ENCODE peak calls at places on chromosomes 11 and 22, in seven cellular contexts. W, F, Y, J, P, Q and T are unnamed samples.
A peak's percentile ranks its signal among the peaks of the same experiment; 100 is the strongest.

GRCh38 chr11:65894034-65894591 is 3.6 kb downstream of the CCDC85B start:
- DNase-seq in J (peak; percentile 38), Y (no peak), F (no peak), W (no peak), P (no peak), Q (no peak), T (peak; percentile 47)

GRCh38 chr11:65558002-65558784 is at the start of gene LTBP3:
- DNase-seq in P (peak; percentile 91), W (peak; percentile 96), J (no peak), F (no peak), Q (peak; percentile 94), Y (no peak), T (no peak)

GRCh38 chr11:27213232-27213660 is 149.8 kb downstream of the CCDC34 start:
- DNase-seq in J (no peak), W (peak; percentile 95), F (no peak), Q (peak; percentile 86), P (peak; percentile 92), Y (no peak), T (no peak)

GRCh38 chr11:96257972-96258951 is 84.7 kb downstream of the MAML2 start:
- DNase-seq in Q (peak; percentile 65), P (peak; percentile 59), W (no peak), Y (no peak), F (peak; percentile 12), J (peak; percentile 37), T (peak; percentile 72)

GRCh38 chr11:111429066-111429506 is 50.0 kb upstream of the POU2AF1 start:
- DNase-seq in Y (peak; percentile 17), J (peak; percentile 51), Q (peak; percentile 81), F (no peak), W (peak; percentile 20), P (no peak), T (peak; percentile 33)

GRCh38 chr22:29040385-29041275 is 21.0 kb downstream of the C22orf31 start:
- DNase-seq in W (peak; percentile 95), J (peak; percentile 36), P (peak; percentile 83), Q (peak; percentile 95), F (peak; percentile 44), Y (peak; percentile 45), T (peak; percentile 68)

GRCh38 chr11:122772945-122773344 is 65.4 kb upstream of the CRTAM start:
- DNase-seq in P (no peak), F (no peak), W (peak; percentile 49), Q (peak; percentile 68), J (no peak), Y (no peak), T (no peak)

GRCh38 chr11:61917357-61918109 is at the start of gene RAB3IL1:
- DNase-seq in F (no peak), Y (no peak), W (peak; percentile 64), Q (peak; percentile 68), J (no peak), P (peak; percentile 52), T (no peak)

GRCh38 chr11:120209750-120210650 is 832 bp upstream of the OAF start:
- DNase-seq in P (no peak), J (no peak), W (no peak), F (no peak), Y (no peak), Q (no peak), T (no peak)

GRCh38 chr11:31509017-31509411 is 408 bp downstream of the IMMP1L start:
- DNase-seq in Q (no peak), W (no peak), Y (no peak), P (no peak), J (no peak), F (no peak), T (no peak)

GRCh38 chr11:46537851-46538295 is 56.0 kb downstream of the AMBRA1 start:
- DNase-seq in Q (peak; percentile 83), J (peak; percentile 39), F (peak; percentile 29), W (peak; percentile 87), Y (peak; percentile 32), P (peak; percentile 46), T (peak; percentile 67)

GRCh38 chr11:19559746-19560145 is 152.9 kb upstream of the NAV2 start:
- DNase-seq in J (no peak), F (no peak), W (no peak), Q (no peak), P (no peak), Y (no peak), T (no peak)